ENCODE peak calls at places on chromosomes 7 and 10, in four cellular contexts. One of them, this sample, is unnamed.

GRCh38 chr7:113026941-113027340 is 59.7 kb downstream of the GPR85 start:
- DNase-seq in HepG2: no peak
- DNase-seq in GM12878: no peak
- DNase-seq in K562: no peak
- DNase-seq in this sample: no peak

GRCh38 chr7:107268593-107268992 is 99.8 kb downstream of the HBP1 start:
- DNase-seq in GM12878: no peak
- DNase-seq in HepG2: no peak
- DNase-seq in K562: no peak
- DNase-seq in this sample: no peak

GRCh38 chr7:46811529-46811928 is 770.4 kb downstream of the TNS3 start:
- DNase-seq in HepG2: no peak
- DNase-seq in GM12878: no peak
- DNase-seq in K562: no peak
- DNase-seq in this sample: no peak

GRCh38 chr10:30185916-30186315 is 126.5 kb upstream of the JCAD start:
- DNase-seq in K562: no peak
- DNase-seq in GM12878: no peak
- DNase-seq in HepG2: no peak
- DNase-seq in this sample: no peak

GRCh38 chr7:55964261-55964801 is at the start of gene NIPSNAP2:
- DNase-seq in K562: peak; percentile 94
- DNase-seq in GM12878: no peak
- DNase-seq in HepG2: no peak
- DNase-seq in this sample: peak; percentile 87

GRCh38 chr7:91285966-91286365 is 21.7 kb downstream of the FZD1 start:
- DNase-seq in HepG2: no peak
- DNase-seq in K562: no peak
- DNase-seq in GM12878: no peak
- DNase-seq in this sample: no peak

GRCh38 chr7:51229620-51230323 is 86.8 kb downstream of the COBL start:
- DNase-seq in K562: no peak
- DNase-seq in GM12878: no peak
- DNase-seq in HepG2: no peak
- DNase-seq in this sample: no peak

GRCh38 chr10:16965740-16966447 is 148.7 kb upstream of the RSU1 start:
- DNase-seq in HepG2: peak; percentile 55
- DNase-seq in GM12878: no peak
- DNase-seq in K562: no peak
- DNase-seq in this sample: no peak

GRCh38 chr10:101778151-101778780 is 2.4 kb upstream of the FGF8 start:
- DNase-seq in GM12878: no peak
- DNase-seq in K562: no peak
- DNase-seq in HepG2: no peak
- DNase-seq in this sample: peak; percentile 8

GRCh38 chr10:77592510-77592909 is 45.1 kb downstream of the KCNMA1 start:
- DNase-seq in HepG2: no peak
- DNase-seq in GM12878: no peak
- DNase-seq in K562: no peak
- DNase-seq in this sample: no peak

GRCh38 chr10:76892766-76893479 is 744.7 kb downstream of the KCNMA1 start:
- DNase-seq in HepG2: no peak
- DNase-seq in K562: no peak
- DNase-seq in GM12878: no peak
- DNase-seq in this sample: no peak

GRCh38 chr10:106224676-106225075 is 939.8 kb downstream of the SORCS1 start:
- DNase-seq in HepG2: no peak
- DNase-seq in GM12878: no peak
- DNase-seq in K562: no peak
- DNase-seq in this sample: no peak

DNA sequence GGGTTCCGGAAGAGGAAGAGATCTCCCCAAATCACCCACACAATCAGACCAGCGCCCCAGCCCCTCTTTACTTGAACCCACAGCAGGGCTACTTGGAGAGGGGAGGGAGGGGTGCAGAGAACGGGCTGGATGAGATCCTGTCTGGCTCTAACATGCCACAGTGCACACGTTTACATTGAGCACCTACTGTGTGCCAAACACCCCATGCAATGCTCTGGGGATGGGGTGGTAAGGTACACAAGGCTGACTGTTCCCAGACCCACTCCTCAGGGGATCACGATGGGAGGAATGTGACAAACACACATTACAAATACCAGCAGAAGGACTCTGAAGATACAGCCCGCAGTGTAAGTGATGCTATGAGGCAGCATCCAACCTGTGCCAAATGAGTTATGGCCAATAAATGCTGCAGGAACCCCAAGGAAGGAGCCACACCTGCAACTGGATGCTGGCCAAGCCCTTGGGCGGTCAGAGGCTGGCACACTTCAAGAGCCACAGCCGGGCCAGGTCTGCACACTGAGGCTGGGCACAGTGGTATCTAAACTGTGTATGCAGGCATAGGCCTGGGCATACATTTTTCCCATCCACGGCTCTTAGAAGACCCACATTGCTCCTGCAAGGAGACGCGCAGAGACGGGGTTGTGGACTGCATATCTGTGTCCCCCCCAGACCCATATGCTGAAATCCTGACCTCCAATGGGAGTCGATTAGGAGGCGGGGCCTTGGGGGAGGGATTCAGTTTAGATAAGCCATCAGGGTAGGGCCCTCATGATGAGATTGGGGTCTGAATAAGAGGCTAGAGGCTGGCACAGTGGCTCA is 6.4 kb downstream of the SPOCK2 start:
- DNase-seq in K562: no peak
- DNase-seq in GM12878: no peak
- DNase-seq in HepG2: no peak
- DNase-seq in this sample: no peak
- TF ChIP-seq BHLHE40 in K562: no peak
- TF ChIP-seq BHLHE40 in GM12878: no peak
- TF ChIP-seq BHLHE40 in HepG2: no peak
- TF ChIP-seq BHLHE40 in this sample: no peak

GRCh38 chr10:28984431-28984830 is 304.4 kb upstream of the LYZL1 start:
- DNase-seq in K562: peak; percentile 41
- DNase-seq in GM12878: no peak
- DNase-seq in HepG2: peak; percentile 33
- DNase-seq in this sample: no peak

GRCh38 chr10:28986856-28987255 is 302.0 kb upstream of the LYZL1 start:
- DNase-seq in K562: no peak
- DNase-seq in HepG2: no peak
- DNase-seq in GM12878: no peak
- DNase-seq in this sample: no peak

GRCh38 chr10:28985137-28985885 is 303.6 kb upstream of the LYZL1 start:
- DNase-seq in K562: no peak
- DNase-seq in GM12878: no peak
- DNase-seq in HepG2: no peak
- DNase-seq in this sample: no peak

GRCh38 chr10:28987555-28988320 is 301.1 kb upstream of the LYZL1 start:
- DNase-seq in HepG2: no peak
- DNase-seq in GM12878: no peak
- DNase-seq in K562: no peak
- DNase-seq in this sample: no peak

DNA sequence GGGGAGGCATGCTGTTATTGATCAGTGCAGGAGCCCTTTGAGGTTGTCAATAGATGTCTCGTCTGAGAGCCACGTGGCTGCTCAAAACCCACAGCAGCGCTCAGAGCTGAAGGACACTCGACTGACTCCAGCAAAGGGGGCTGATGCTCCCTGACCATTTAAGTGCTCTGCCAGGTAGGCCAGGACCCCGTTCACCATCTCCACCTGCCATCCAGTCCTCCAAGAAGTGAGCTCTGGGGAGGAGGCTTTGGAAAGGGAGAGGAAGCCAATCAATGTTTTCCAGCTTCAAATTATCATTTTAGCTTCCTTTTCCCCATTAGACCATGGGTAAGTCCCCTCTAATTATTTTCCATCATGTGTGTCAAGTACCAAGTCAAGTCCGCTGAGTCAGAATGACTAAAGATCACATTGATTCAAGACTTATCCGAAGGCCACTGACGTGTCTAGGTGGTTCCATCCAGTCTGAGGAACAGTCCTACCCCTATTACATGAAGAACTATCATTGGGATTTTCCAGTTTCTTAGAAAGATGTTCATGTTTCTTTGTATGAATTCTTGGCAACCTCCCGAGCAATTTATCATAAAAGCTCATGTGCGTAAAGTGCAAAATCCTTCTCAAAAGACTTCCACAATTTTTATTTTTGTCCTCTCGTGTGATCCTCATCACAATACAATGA is 302.6 kb upstream of the LYZL1 start:
- DNase-seq in HepG2: no peak
- DNase-seq in GM12878: no peak
- DNase-seq in K562: no peak
- DNase-seq in this sample: no peak
- TF ChIP-seq FOXM1 in HepG2: no peak
- TF ChIP-seq FOXM1 in GM12878: no peak
- TF ChIP-seq FOXM1 in K562: no peak
- TF ChIP-seq FOXM1 in this sample: no peak

GRCh38 chr7:124349443-124349842 is 316.6 kb upstream of the TMEM229A start:
- DNase-seq in GM12878: no peak
- DNase-seq in K562: no peak
- DNase-seq in HepG2: no peak
- DNase-seq in this sample: no peak
- TF ChIP-seq SP1 in GM12878: no peak
- TF ChIP-seq SP1 in K562: no peak
- TF ChIP-seq SP1 in HepG2: no peak
- TF ChIP-seq SP1 in this sample: no peak

DNA sequence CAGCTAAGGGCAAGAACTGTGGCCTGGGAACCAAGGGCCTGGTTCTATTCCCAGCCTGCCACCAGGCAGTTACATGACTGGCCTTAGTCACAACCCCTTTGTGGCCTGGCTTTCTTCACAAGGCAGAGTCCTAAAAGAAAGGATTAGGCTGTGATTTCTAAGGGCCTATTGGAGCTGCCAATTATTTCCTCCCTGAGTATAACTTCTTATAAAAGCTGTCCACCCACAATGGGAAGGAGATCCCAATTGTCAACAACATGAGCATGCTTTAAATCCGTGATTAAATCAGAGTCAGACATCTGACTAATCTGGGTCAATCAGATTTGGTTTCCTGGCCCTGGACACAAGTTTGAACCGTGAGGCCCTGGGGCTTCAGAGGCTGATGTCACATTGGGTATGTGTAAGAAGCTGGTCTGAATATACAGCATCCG is 61.5 kb downstream of the ABCB4 start:
- DNase-seq in K562: no peak
- DNase-seq in GM12878: no peak
- DNase-seq in HepG2: no peak
- DNase-seq in this sample: no peak
- TF ChIP-seq BHLHE40 in K562: no peak
- TF ChIP-seq BHLHE40 in GM12878: no peak
- TF ChIP-seq BHLHE40 in HepG2: no peak
- TF ChIP-seq BHLHE40 in this sample: no peak